ENCODE peak calls at places on chromosomes 6 and 20, in seven cellular contexts. X is AG09319, C is head of caudate nucleus, O is mesothelial cell of epicardium, B is substantia nigra, D is NCI-H1105, Z is NCI-H446. F is an unnamed sample.
A peak's percentile ranks its signal among the peaks of the same experiment; 100 is the strongest.

GRCh38 chr20:7497985-7498384 is 442.3 kb downstream of the HAO1 start:
- DNase-seq in X (no peak), C (no peak), O (no peak), B (no peak), D (no peak), Z (no peak), F (no peak)

GRCh38 chr6:114101255-114101654 is 130.3 kb upstream of the HDAC2 start:
- DNase-seq in X (no peak), C (no peak), O (no peak), B (no peak), D (no peak), Z (no peak), F (no peak)

GRCh38 chr6:166989427-166990034 is 9.7 kb upstream of the CEP43 start:
- DNase-seq in X (no peak), C (peak; percentile 33), O (no peak), B (no peak), D (peak; percentile 28), Z (peak; percentile 8), F (no peak)

GRCh38 chr6:12679291-12679690 is 37.3 kb upstream of the PHACTR1 start:
- DNase-seq in X (no peak), C (no peak), O (no peak), B (no peak), D (no peak), Z (no peak), F (no peak)

GRCh38 chr6:168247456-168248147 is 72.0 kb downstream of the DACT2 start:
- DNase-seq in X (no peak), C (no peak), O (no peak), B (no peak), D (peak; percentile 94), Z (no peak), F (peak; percentile 35)

GRCh38 chr20:18702736-18703135 is 110.8 kb upstream of the SCP2D1 start:
- DNase-seq in X (no peak), C (no peak), O (no peak), B (no peak), D (no peak), Z (no peak), F (no peak)

GRCh38 chr20:34891166-34892062 is 15.0 kb downstream of the ACSS2 start:
- DNase-seq in X (peak; percentile 46), C (no peak), O (no peak), B (no peak), D (no peak), Z (no peak), F (no peak)

GRCh38 chr20:297925-298754 is 770 bp downstream of the ZCCHC3 start:
- DNase-seq in X (no peak), C (peak; percentile 56), O (peak; percentile 49), B (no peak), D (peak; percentile 75), Z (peak; percentile 49), F (peak; percentile 56)

GRCh38 chr6:31113861-31114539 is 600 bp upstream of the PSORS1C1 start:
- DNase-seq in X (peak; percentile 43), C (no peak), O (no peak), B (no peak), D (no peak), Z (peak; percentile 36), F (no peak)

GRCh38 chr6:136083540-136083939 is 166.6 kb downstream of the MTFR2 start:
- DNase-seq in X (no peak), C (no peak), O (no peak), B (no peak), D (no peak), Z (no peak), F (no peak)

GRCh38 chr20:14582855-14583254 is 245.4 kb upstream of the FLRT3 start:
- DNase-seq in X (no peak), C (no peak), O (no peak), B (no peak), D (no peak), Z (no peak), F (no peak)

GRCh38 chr6:114569643-114570042 is 226.8 kb upstream of the HS3ST5 start:
- DNase-seq in X (no peak), C (no peak), O (no peak), B (no peak), D (no peak), Z (no peak), F (no peak)

F was measured in globus pallidus.